ENCODE peak calls at places on chromosomes 16 and 17, in nine cellular contexts. T is DND-41; U is mammary epithelial cell; C is mesendoderm; Q is body of pancreas; E is prostate gland; I is right atrium auricular region; D is CD4-positive, CD25-positive, alpha-beta regulatory T cell; R is heart left ventricle. Y is an unnamed sample. For H3K4me1, the result is how much of the 10 kb centered on the place peaks cover.

GRCh38 chr17:33778505-33779398 is 476.3 kb upstream of the CCL2 start:
- DNase-seq in T (peak), U (peak), C (peak), Q (peak), E (peak), I (no peak), D (peak), R (no peak), Y (peak)

GRCh38 chr17:8611135-8611534 is 19.4 kb downstream of the MYH10 start:
- DNase-seq in T (no peak), U (peak), C (no peak), Q (no peak), E (peak), I (no peak), D (no peak), R (no peak), Y (no peak)

GRCh38 chr16:87734644-87735043 is 31.1 kb downstream of the KLHDC4 start:
- DNase-seq in T (no peak), U (no peak), C (peak), Q (no peak), E (no peak), I (no peak), D (no peak), R (no peak), Y (no peak)

GRCh38 chr16:69321080-69321479 is 9.3 kb downstream of the PDF start:
- DNase-seq in T (no peak), U (no peak), C (no peak), Q (no peak), E (no peak), I (no peak), D (no peak), R (no peak), Y (no peak)

GRCh38 chr17:76260669-76261068 is 4.5 kb upstream of the UBALD2 start:
- DNase-seq in T (no peak), U (no peak), C (no peak), Q (no peak), E (no peak), I (no peak), D (no peak), R (no peak), Y (no peak)

GRCh38 chr16:24132797-24133155 is 123.4 kb upstream of the CACNG3 start:
- DNase-seq in T (no peak), U (no peak), C (no peak), Q (no peak), E (no peak), I (no peak), D (no peak), R (no peak), Y (no peak)

GRCh38 chr17:71188811-71189492 is 931.9 kb upstream of the SOX9 start:
- DNase-seq in T (no peak), U (peak), C (no peak), Q (no peak), E (no peak), I (no peak), D (no peak), R (no peak), Y (no peak)

GRCh38 chr17:12318614-12319266 is 298.1 kb downstream of the MAP2K4 start:
- DNase-seq in T (no peak), U (no peak), C (no peak), Q (no peak), E (no peak), I (no peak), D (no peak), R (no peak), Y (no peak)

GRCh38 chr16:2204727-2205103 is 539 bp upstream of the MLST8 start:
- DNase-seq in T (no peak), U (no peak), C (no peak), Q (no peak), E (no peak), I (no peak), D (no peak), R (no peak), Y (no peak)

GRCh38 chr17:27506348-27507218 is 50.3 kb downstream of the KSR1 start:
- DNase-seq in T (peak), U (no peak), C (peak), Q (no peak), E (no peak), I (no peak), D (no peak), R (no peak), Y (no peak)

GRCh38 chr17:74760404-74761105 is 12.1 kb downstream of the NHERF1 start:
- DNase-seq in T (no peak), U (peak), C (no peak), Q (no peak), E (peak), I (no peak), D (no peak), R (no peak), Y (no peak)

GRCh38 chr16:25411376-25412081 is 153.9 kb upstream of the ZKSCAN2 start:
- DNase-seq in T (no peak), U (no peak), C (no peak), Q (no peak), E (no peak), I (no peak), D (no peak), R (no peak), Y (no peak)

GRCh38 chr16:82082543-82083244 is 47.6 kb downstream of the HSD17B2 start:
- DNase-seq in T (peak), U (peak), C (peak), Q (no peak), E (no peak), I (no peak), D (peak), R (no peak), Y (no peak)

GRCh38 chr17:3558603-3559269 is 1.1 kb upstream of the TRPV3 start:
- DNase-seq in T (no peak), U (peak), C (no peak), Q (no peak), E (no peak), I (no peak), D (peak), R (no peak), Y (peak)

GRCh38 chr17:80792373-80792781 is 199.3 kb upstream of the CHMP6 start:
- DNase-seq in T (no peak), U (no peak), C (no peak), Q (no peak), E (no peak), I (no peak), D (no peak), R (no peak), Y (no peak)

GRCh38 chr16:29024280-29024679 is 39.4 kb downstream of the LAT start:
- DNase-seq in T (peak), U (no peak), C (no peak), Q (no peak), E (no peak), I (no peak), D (no peak), R (no peak), Y (no peak)

GRCh38 chr17:29238133-29238850 is 8.4 kb upstream of the CRYBA1 start:
- DNase-seq in T (no peak), U (peak), C (no peak), Q (no peak), E (no peak), I (no peak), D (no peak), R (no peak), Y (no peak)

GRCh38 chr17:69723741-69724140 is 309.2 kb downstream of the MAP2K6 start:
- DNase-seq in T (no peak), U (peak), C (peak), Q (no peak), E (no peak), I (no peak), D (no peak), R (no peak), Y (no peak)

GRCh38 chr16:77359065-77359502 is 75.8 kb downstream of the ADAMTS18 start:
- DNase-seq in T (no peak), U (peak), C (no peak), Q (no peak), E (peak), I (no peak), D (no peak), R (no peak), Y (no peak)

DNA sequence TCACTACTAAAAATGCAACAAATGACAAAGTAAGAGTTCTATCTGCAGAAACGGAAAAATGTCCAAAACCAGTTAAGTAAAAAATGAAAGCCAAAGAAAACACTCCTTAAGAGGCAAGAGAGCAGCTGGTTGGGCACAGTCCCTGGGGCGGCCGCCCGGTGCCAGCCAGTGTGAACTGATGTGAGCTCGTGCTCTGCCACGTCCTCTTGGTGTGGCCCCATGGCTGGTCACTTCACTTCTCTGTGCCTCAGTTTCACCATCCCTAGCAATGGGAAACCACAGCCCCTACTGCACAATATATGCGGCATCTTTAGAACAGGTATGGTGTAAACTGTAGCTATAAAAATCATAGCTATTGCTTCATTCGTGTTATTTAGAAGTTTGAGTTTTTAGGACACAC is 21.2 kb downstream of the USP36 start:
- DNase-seq in T (no peak), U (no peak), C (no peak), Q (no peak), E (no peak), I (no peak), D (no peak), R (no peak), Y (no peak)
- H3K4me1 ChIP-seq in T (under half), U (under half), C (under half), Q (under half), E (under half), I (under half), D (under half), R (under half), Y (half or more)

GRCh38 chr17:38566666-38567031 is 39.1 kb downstream of the SRCIN1 start:
- DNase-seq in T (no peak), U (no peak), C (no peak), Q (no peak), E (no peak), I (no peak), D (no peak), R (no peak), Y (no peak)
- H3K27ac ChIP-seq in T (no peak), U (no peak), C (no peak), Q (no peak), E (no peak), I (no peak), D (no peak), R (no peak), Y (no peak)

DNA sequence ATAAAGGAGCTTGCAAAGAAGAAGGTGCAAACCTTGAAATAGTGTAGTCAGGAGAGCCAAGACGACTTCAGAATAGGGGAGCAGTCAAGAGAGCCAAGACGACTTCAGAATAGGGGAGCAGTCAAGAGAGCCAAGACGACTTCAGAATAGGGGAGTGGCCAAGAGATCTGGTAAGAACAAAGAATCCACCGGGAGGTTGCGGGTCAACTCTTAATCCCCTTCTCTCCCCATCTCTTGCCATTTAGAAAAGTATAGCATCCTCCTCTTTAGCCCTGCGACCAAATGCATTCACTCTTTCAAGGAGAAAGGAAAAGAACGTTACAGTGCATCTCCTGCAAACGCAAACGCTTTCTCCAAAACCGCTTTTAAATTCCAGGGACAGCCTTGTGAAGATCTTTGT is 708 bp downstream of the KNOP1 start:
- DNase-seq in T (peak), U (no peak), C (peak), Q (no peak), E (no peak), I (no peak), D (peak), R (no peak), Y (no peak)
- H3K4me1 ChIP-seq in T (under half), U (under half), C (under half), Q (under half), E (under half), I (under half), D (under half), R (under half), Y (under half)

GRCh38 chr17:78366109-78366848 is 6.4 kb upstream of the SOCS3 start:
- DNase-seq in T (no peak), U (no peak), C (peak), Q (no peak), E (no peak), I (no peak), D (no peak), R (no peak), Y (no peak)
- H3K27ac ChIP-seq in T (no peak), U (no peak), C (peak), Q (no peak), E (peak), I (peak), D (no peak), R (peak), Y (no peak)